ENCODE peak calls at places on chromosomes 4 and X, in four cellular contexts. I is GM12878, U is K562, S is SK-N-SH. O is an unnamed sample.

GRCh38 chr4:108561086-108561485 is 59.3 kb upstream of the RPL34 start:
- DNase-seq in S (no peak), I (no peak), U (no peak), O (no peak)

GRCh38 chr4:37603070-37603468 is 83.1 kb downstream of the RELL1 start:
- DNase-seq in S (peak; percentile 85), U (peak; percentile 87), I (peak; percentile 26), O (peak; percentile 55)

GRCh38 chrX:132745593-132745992 is 212.8 kb downstream of the HS6ST2 start:
- DNase-seq in I (no peak), U (no peak), S (no peak), O (no peak)

GRCh38 chr4:38687571-38688011 is 23.6 kb downstream of the KLF3 start:
- DNase-seq in I (no peak), U (no peak), S (no peak), O (no peak)

GRCh38 chr4:76640252-76640925 is 205.4 kb downstream of the SHROOM3 start:
- DNase-seq in S (no peak), U (no peak), I (no peak), O (no peak)

GRCh38 chrX:46216406-46216805 is 328.8 kb downstream of the ZNF674 start:
- DNase-seq in I (no peak), S (no peak), U (no peak), O (no peak)

GRCh38 chr4:177064724-177065394 is 244.8 kb upstream of the NEIL3 start:
- DNase-seq in S (no peak), U (no peak), I (no peak), O (no peak)

GRCh38 chr4:19844436-19844835 is 407.3 kb upstream of the SLIT2 start:
- DNase-seq in S (no peak), I (no peak), U (no peak), O (no peak)

GRCh38 chrX:44570524-44570923 is 27.9 kb upstream of the FUNDC1 start:
- DNase-seq in U (no peak), S (no peak), I (no peak), O (no peak)

GRCh38 chr4:70841951-70842350 is 2.3 kb upstream of the GRSF1 start:
- DNase-seq in U (no peak), I (no peak), S (no peak), O (no peak)

GRCh38 chr4:131044368-131044767 is 1948.4 kb downstream of the C4orf33 start:
- DNase-seq in S (no peak), I (no peak), U (no peak), O (no peak)

GRCh38 chr4:130563185-130563890 is 1467.4 kb downstream of the C4orf33 start:
- DNase-seq in I (no peak), S (peak; percentile 34), U (no peak), O (peak; percentile 8)

GRCh38 chr4:185134176-185134869 is 8.7 kb upstream of the SLC25A4 start:
- DNase-seq in U (peak; percentile 40), S (peak; percentile 68), I (no peak), O (peak; percentile 42)

GRCh38 chr4:183860726-183861125 is 44.4 kb upstream of the STOX2 start:
- DNase-seq in S (no peak), I (no peak), U (no peak), O (no peak)

GRCh38 chr4:53653484-53654053 is 62.3 kb upstream of the LNX1 start:
- DNase-seq in I (peak; percentile 74), U (no peak), S (peak; percentile 9), O (no peak)

GRCh38 chr4:42655921-42656735 is 777 bp downstream of the ATP8A1 start:
- DNase-seq in S (peak; percentile 69), I (no peak), U (no peak), O (peak; percentile 1)

GRCh38 chr4:109412805-109413204 is 20.8 kb upstream of the SEC24B start:
- DNase-seq in S (no peak), I (no peak), U (no peak), O (no peak)

GRCh38 chr4:57504139-57504538 is 394.0 kb upstream of the IGFBP7 start:
- DNase-seq in U (no peak), I (no peak), S (no peak), O (no peak)

GRCh38 chrX:133726211-133726630 is 259.2 kb downstream of the GPC3 start:
- DNase-seq in U (no peak), S (no peak), I (no peak), O (peak; percentile 27)

GRCh38 chrX:115650449-115650848 is 89.5 kb downstream of the PLS3 start:
- DNase-seq in U (no peak), S (no peak), I (no peak), O (no peak)

GRCh38 chrX:150574824-150575409 is 6.5 kb downstream of the MTM1 start:
- DNase-seq in I (no peak), U (no peak), S (no peak), O (no peak)

GRCh38 chrX:105533951-105534350 is 288.4 kb upstream of the NRK start:
- DNase-seq in I (no peak), S (no peak), U (no peak), O (no peak)

DNA sequence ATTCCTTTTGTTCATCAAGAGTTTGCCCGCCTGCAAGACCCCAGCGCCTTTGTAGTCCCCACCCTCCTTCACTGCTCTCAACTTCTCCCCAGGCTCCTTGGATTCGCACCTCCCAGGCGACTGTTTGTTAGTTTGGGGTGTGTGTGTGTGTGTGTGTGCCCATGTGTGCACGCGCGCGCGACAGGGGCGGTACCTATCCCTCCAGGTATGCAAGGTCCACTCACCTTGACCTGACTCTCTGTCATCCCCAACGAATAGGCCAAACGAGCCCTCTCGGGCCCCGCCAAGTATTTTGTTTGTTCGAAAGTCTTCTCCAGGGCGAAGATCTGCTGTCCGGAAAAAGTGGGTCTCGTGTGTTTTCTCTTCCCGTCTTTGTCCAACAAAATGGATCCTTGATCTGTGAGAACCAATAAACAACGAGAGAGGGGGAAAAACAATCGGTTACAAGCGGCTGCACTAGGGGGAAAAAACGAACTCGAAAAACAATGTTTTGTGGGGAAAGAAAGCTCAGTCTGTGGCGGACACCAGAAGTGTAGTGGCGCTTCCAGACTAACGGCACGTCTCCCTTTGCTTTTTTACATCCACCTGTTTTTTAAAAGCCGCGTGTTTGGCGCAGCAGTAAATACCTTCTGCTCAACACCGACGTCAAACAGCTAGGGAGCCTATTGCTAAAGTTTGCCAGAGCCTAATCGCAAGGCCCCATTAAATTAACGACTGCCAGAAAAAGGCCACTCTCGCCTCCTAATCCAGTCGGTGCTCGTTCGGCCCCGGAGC is 3.5 kb downstream of the NKX6-1 start:
- DNase-seq in I (no peak), U (no peak), S (no peak), O (no peak)
- H3K27me3 ChIP-seq in I (peaks cover 24% of the 10 kb centered on the region), U (peaks cover 26% of the 10 kb centered on the region), S (peaks cover 100% of the 10 kb centered on the region), O (peaks cover 78% of the 10 kb centered on the region)

DNA sequence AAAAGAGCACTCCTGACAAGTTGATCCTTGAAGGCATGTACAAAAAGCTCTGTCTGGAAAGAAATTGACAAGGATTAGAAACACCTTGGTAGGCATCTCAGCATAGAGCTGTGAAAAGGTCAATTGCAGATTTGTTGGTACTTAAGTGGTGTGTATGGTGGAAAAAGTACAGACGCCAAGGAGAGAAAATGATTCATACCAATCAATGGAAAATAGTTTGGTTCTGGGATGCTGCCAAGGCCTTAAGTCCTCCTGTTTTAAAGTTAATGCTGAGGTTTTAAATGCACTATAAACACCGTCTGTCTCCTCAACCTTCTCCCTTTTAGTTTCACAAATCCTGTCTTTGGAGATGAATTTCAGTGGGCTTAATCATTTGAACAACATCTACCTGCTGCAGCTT is 524.1 kb downstream of the IL15 start:
- DNase-seq in I (no peak), S (no peak), U (no peak), O (no peak)
- TF ChIP-seq YY1 in I (no peak), S (no peak), U (no peak), O (no peak)

DNA sequence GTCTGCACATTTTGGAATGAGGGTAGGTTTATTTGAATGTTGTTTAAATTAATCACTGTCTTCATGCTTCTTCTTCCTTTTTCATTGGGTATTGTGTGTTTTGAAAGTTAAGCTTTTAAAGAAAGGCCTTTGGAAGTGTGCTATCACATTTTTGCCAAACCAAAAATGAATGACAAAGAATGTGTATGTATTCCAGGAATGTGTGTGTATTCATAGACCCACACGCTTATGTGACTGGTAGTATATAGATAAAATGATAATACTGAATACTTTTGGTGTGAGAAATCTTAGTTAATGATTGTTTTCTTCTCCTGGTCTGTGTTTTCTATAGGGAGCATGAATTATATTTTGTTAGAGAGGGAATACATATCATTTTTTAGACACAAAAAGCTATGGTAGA is 404.4 kb downstream of the TLL1 start:
- DNase-seq in I (no peak), U (no peak), S (no peak), O (no peak)
- TF ChIP-seq FOXM1 in I (no peak), U (no peak), S (no peak), O (no peak)

GRCh38 chr4:93828830-93829530 is 427 bp downstream of the ATOH1 start:
- DNase-seq in U (no peak), S (peak; percentile 65), I (no peak), O (no peak)
- H3K27me3 ChIP-seq in U (peaks cover 29% of the 10 kb centered on the region), S (peaks cover 58% of the 10 kb centered on the region), I (peaks cover 12% of the 10 kb centered on the region), O (peaks cover 62% of the 10 kb centered on the region)

GRCh38 chr4:8097721-8098345 is 60.8 kb downstream of the ABLIM2 start:
- DNase-seq in U (no peak), S (no peak), I (no peak), O (no peak)
- TF ChIP-seq YY1 in U (no peak), S (no peak), I (no peak), O (no peak)

GRCh38 chrX:118325453-118325852 is 20.5 kb upstream of the WDR44 start:
- DNase-seq in I (no peak), U (peak; percentile 15), S (no peak), O (no peak)
- TF ChIP-seq FOXM1 in I (no peak), U (no peak), S (no peak), O (no peak)

GRCh38 chr4:993111-994029 is at the start of gene SLC26A1:
- DNase-seq in U (peak; percentile 49), S (no peak), I (no peak), O (peak; percentile 95)

GRCh38 chr4:996994-997374 is 3.8 kb upstream of the SLC26A1 start:
- DNase-seq in U (no peak), I (no peak), S (no peak), O (no peak)

GRCh38 chr4:996030-996993 is 3.1 kb upstream of the SLC26A1 start:
- DNase-seq in S (peak; percentile 37), U (peak; percentile 69), I (no peak), O (no peak)

GRCh38 chr4:997375-998071 is 4.3 kb upstream of the SLC26A1 start:
- DNase-seq in U (peak; percentile 88), S (peak; percentile 85), I (no peak), O (no peak)

GRCh38 chr4:995311-996026 is 2.3 kb upstream of the SLC26A1 start:
- DNase-seq in U (no peak), I (no peak), S (peak; percentile 41), O (no peak)
- H3K27me3 ChIP-seq in U (no peaks in the 10 kb centered on the region), I (peaks cover 2% of the 10 kb centered on the region), S (peaks cover 8% of the 10 kb centered on the region), O (peaks cover 7% of the 10 kb centered on the region)

GRCh38 chr4:135186002-135186401 is 984.4 kb upstream of the PABPC4L start:
- DNase-seq in U (no peak), I (no peak), S (no peak), O (no peak)
- TF ChIP-seq YY1 in U (no peak), I (no peak), S (no peak), O (no peak)